ENCODE peak calls at places on chromosomes 6 and 20, in ten cellular contexts. One of them, this sample, is unnamed.

GRCh38 chr6:21596379-21597242 is 3.1 kb downstream of the SOX4 start:
- DNase-seq in progenitor cell of endocrine pancreas: no peak
- DNase-seq in left lobe of liver: peak; percentile 47
- DNase-seq in stimulated activated CD4-positive, alpha-beta T cell treated with anti-CD3 and anti-CD28 coated beads, Interleukin-4, amount 100 ng/mL, for 1 hour: peak; percentile 6
- DNase-seq in mesothelial cell of epicardium: peak; percentile 27
- DNase-seq in SW 1271: no peak
- DNase-seq in activated CD8-positive, alpha-beta memory T cell treated with anti-CD3 and anti-CD28 coated beads, Interleukin-2, amount 50 U/mL, for 4 hours: peak; percentile 28
- DNase-seq in activated CD4-positive, alpha-beta T cell treated with anti-CD3 and anti-CD28 coated beads for 48 hours: peak; percentile 35
- DNase-seq in colonic mucosa: peak; percentile 58
- DNase-seq in NT2/D1: no peak
- DNase-seq in this sample: no peak

GRCh38 chr20:6473197-6473596 is 294.3 kb upstream of the BMP2 start:
- DNase-seq in SW 1271: no peak
- DNase-seq in NT2/D1: no peak
- DNase-seq in colonic mucosa: no peak
- DNase-seq in activated CD4-positive, alpha-beta T cell treated with anti-CD3 and anti-CD28 coated beads for 48 hours: no peak
- DNase-seq in progenitor cell of endocrine pancreas: no peak
- DNase-seq in mesothelial cell of epicardium: no peak
- DNase-seq in stimulated activated CD4-positive, alpha-beta T cell treated with anti-CD3 and anti-CD28 coated beads, Interleukin-4, amount 100 ng/mL, for 1 hour: no peak
- DNase-seq in activated CD8-positive, alpha-beta memory T cell treated with anti-CD3 and anti-CD28 coated beads, Interleukin-2, amount 50 U/mL, for 4 hours: no peak
- DNase-seq in left lobe of liver: no peak
- DNase-seq in this sample: no peak

GRCh38 chr6:54737247-54737646 is 109.3 kb upstream of the FAM83B start:
- DNase-seq in NT2/D1: peak; percentile 9
- DNase-seq in SW 1271: no peak
- DNase-seq in activated CD8-positive, alpha-beta memory T cell treated with anti-CD3 and anti-CD28 coated beads, Interleukin-2, amount 50 U/mL, for 4 hours: no peak
- DNase-seq in colonic mucosa: no peak
- DNase-seq in progenitor cell of endocrine pancreas: no peak
- DNase-seq in left lobe of liver: no peak
- DNase-seq in stimulated activated CD4-positive, alpha-beta T cell treated with anti-CD3 and anti-CD28 coated beads, Interleukin-4, amount 100 ng/mL, for 1 hour: no peak
- DNase-seq in activated CD4-positive, alpha-beta T cell treated with anti-CD3 and anti-CD28 coated beads for 48 hours: peak; percentile 10
- DNase-seq in mesothelial cell of epicardium: no peak
- DNase-seq in this sample: no peak

GRCh38 chr6:7390218-7390878 is 740 bp downstream of the RIOK1 start:
- DNase-seq in mesothelial cell of epicardium: no peak
- DNase-seq in left lobe of liver: no peak
- DNase-seq in progenitor cell of endocrine pancreas: no peak
- DNase-seq in activated CD8-positive, alpha-beta memory T cell treated with anti-CD3 and anti-CD28 coated beads, Interleukin-2, amount 50 U/mL, for 4 hours: no peak
- DNase-seq in activated CD4-positive, alpha-beta T cell treated with anti-CD3 and anti-CD28 coated beads for 48 hours: no peak
- DNase-seq in stimulated activated CD4-positive, alpha-beta T cell treated with anti-CD3 and anti-CD28 coated beads, Interleukin-4, amount 100 ng/mL, for 1 hour: no peak
- DNase-seq in SW 1271: no peak
- DNase-seq in colonic mucosa: no peak
- DNase-seq in NT2/D1: peak; percentile 3
- DNase-seq in this sample: no peak

GRCh38 chr20:13331536-13331935 is 110.5 kb downstream of the ISM1 start:
- DNase-seq in mesothelial cell of epicardium: no peak
- DNase-seq in progenitor cell of endocrine pancreas: no peak
- DNase-seq in stimulated activated CD4-positive, alpha-beta T cell treated with anti-CD3 and anti-CD28 coated beads, Interleukin-4, amount 100 ng/mL, for 1 hour: no peak
- DNase-seq in SW 1271: no peak
- DNase-seq in activated CD8-positive, alpha-beta memory T cell treated with anti-CD3 and anti-CD28 coated beads, Interleukin-2, amount 50 U/mL, for 4 hours: no peak
- DNase-seq in colonic mucosa: no peak
- DNase-seq in activated CD4-positive, alpha-beta T cell treated with anti-CD3 and anti-CD28 coated beads for 48 hours: no peak
- DNase-seq in left lobe of liver: no peak
- DNase-seq in NT2/D1: no peak
- DNase-seq in this sample: no peak

GRCh38 chr6:155324993-155325392 is 10.7 kb upstream of the TFB1M start:
- DNase-seq in NT2/D1: no peak
- DNase-seq in mesothelial cell of epicardium: no peak
- DNase-seq in left lobe of liver: no peak
- DNase-seq in SW 1271: no peak
- DNase-seq in progenitor cell of endocrine pancreas: no peak
- DNase-seq in activated CD8-positive, alpha-beta memory T cell treated with anti-CD3 and anti-CD28 coated beads, Interleukin-2, amount 50 U/mL, for 4 hours: no peak
- DNase-seq in colonic mucosa: no peak
- DNase-seq in stimulated activated CD4-positive, alpha-beta T cell treated with anti-CD3 and anti-CD28 coated beads, Interleukin-4, amount 100 ng/mL, for 1 hour: no peak
- DNase-seq in activated CD4-positive, alpha-beta T cell treated with anti-CD3 and anti-CD28 coated beads for 48 hours: no peak
- DNase-seq in this sample: no peak

GRCh38 chr20:58086763-58087566 is 141.5 kb downstream of the ANKRD60 start:
- DNase-seq in activated CD8-positive, alpha-beta memory T cell treated with anti-CD3 and anti-CD28 coated beads, Interleukin-2, amount 50 U/mL, for 4 hours: no peak
- DNase-seq in activated CD4-positive, alpha-beta T cell treated with anti-CD3 and anti-CD28 coated beads for 48 hours: peak; percentile 38
- DNase-seq in colonic mucosa: peak; percentile 52
- DNase-seq in mesothelial cell of epicardium: no peak
- DNase-seq in SW 1271: no peak
- DNase-seq in progenitor cell of endocrine pancreas: peak; percentile 27
- DNase-seq in stimulated activated CD4-positive, alpha-beta T cell treated with anti-CD3 and anti-CD28 coated beads, Interleukin-4, amount 100 ng/mL, for 1 hour: no peak
- DNase-seq in left lobe of liver: peak; percentile 44
- DNase-seq in NT2/D1: peak; percentile 52
- DNase-seq in this sample: peak; percentile 55

GRCh38 chr6:10640402-10640801 is 54.0 kb downstream of the C6orf52 start:
- DNase-seq in left lobe of liver: no peak
- DNase-seq in activated CD4-positive, alpha-beta T cell treated with anti-CD3 and anti-CD28 coated beads for 48 hours: no peak
- DNase-seq in stimulated activated CD4-positive, alpha-beta T cell treated with anti-CD3 and anti-CD28 coated beads, Interleukin-4, amount 100 ng/mL, for 1 hour: no peak
- DNase-seq in progenitor cell of endocrine pancreas: no peak
- DNase-seq in mesothelial cell of epicardium: no peak
- DNase-seq in colonic mucosa: no peak
- DNase-seq in SW 1271: no peak
- DNase-seq in activated CD8-positive, alpha-beta memory T cell treated with anti-CD3 and anti-CD28 coated beads, Interleukin-2, amount 50 U/mL, for 4 hours: no peak
- DNase-seq in NT2/D1: no peak
- DNase-seq in this sample: no peak

GRCh38 chr6:155117266-155117665 is 122.2 kb downstream of the TIAM2 start:
- DNase-seq in mesothelial cell of epicardium: no peak
- DNase-seq in activated CD4-positive, alpha-beta T cell treated with anti-CD3 and anti-CD28 coated beads for 48 hours: no peak
- DNase-seq in colonic mucosa: no peak
- DNase-seq in activated CD8-positive, alpha-beta memory T cell treated with anti-CD3 and anti-CD28 coated beads, Interleukin-2, amount 50 U/mL, for 4 hours: no peak
- DNase-seq in SW 1271: no peak
- DNase-seq in progenitor cell of endocrine pancreas: no peak
- DNase-seq in NT2/D1: no peak
- DNase-seq in stimulated activated CD4-positive, alpha-beta T cell treated with anti-CD3 and anti-CD28 coated beads, Interleukin-4, amount 100 ng/mL, for 1 hour: no peak
- DNase-seq in left lobe of liver: no peak
- DNase-seq in this sample: no peak

GRCh38 chr6:42190784-42191183 is 4.0 kb downstream of the GUCA1B start:
- DNase-seq in left lobe of liver: no peak
- DNase-seq in colonic mucosa: no peak
- DNase-seq in stimulated activated CD4-positive, alpha-beta T cell treated with anti-CD3 and anti-CD28 coated beads, Interleukin-4, amount 100 ng/mL, for 1 hour: no peak
- DNase-seq in activated CD8-positive, alpha-beta memory T cell treated with anti-CD3 and anti-CD28 coated beads, Interleukin-2, amount 50 U/mL, for 4 hours: no peak
- DNase-seq in mesothelial cell of epicardium: no peak
- DNase-seq in SW 1271: no peak
- DNase-seq in progenitor cell of endocrine pancreas: no peak
- DNase-seq in activated CD4-positive, alpha-beta T cell treated with anti-CD3 and anti-CD28 coated beads for 48 hours: no peak
- DNase-seq in NT2/D1: no peak
- DNase-seq in this sample: no peak

GRCh38 chr20:9458075-9458818 is 56.1 kb upstream of the LAMP5 start:
- DNase-seq in NT2/D1: peak; percentile 35
- DNase-seq in activated CD8-positive, alpha-beta memory T cell treated with anti-CD3 and anti-CD28 coated beads, Interleukin-2, amount 50 U/mL, for 4 hours: no peak
- DNase-seq in progenitor cell of endocrine pancreas: no peak
- DNase-seq in activated CD4-positive, alpha-beta T cell treated with anti-CD3 and anti-CD28 coated beads for 48 hours: no peak
- DNase-seq in mesothelial cell of epicardium: no peak
- DNase-seq in stimulated activated CD4-positive, alpha-beta T cell treated with anti-CD3 and anti-CD28 coated beads, Interleukin-4, amount 100 ng/mL, for 1 hour: no peak
- DNase-seq in left lobe of liver: no peak
- DNase-seq in SW 1271: no peak
- DNase-seq in colonic mucosa: peak; percentile 18
- DNase-seq in this sample: no peak